ENCODE peak calls at places on chromosome 10, in eight cellular contexts. F is A549, G is HCT116, E is brain microvascular endothelial cell, R is psoas muscle, O is fibroblast of lung, W is heart left ventricle, M is coronary artery. U is an unnamed sample.

GRCh38 chr10:21989453-21990154 is 13.9 kb downstream of the DNAJC1 start:
- DNase-seq in F (peak; percentile 74), G (peak; percentile 52), E (peak; percentile 48), R (peak; percentile 52), O (peak; percentile 63), W (peak; percentile 15), M (no peak), U (peak; percentile 52)

GRCh38 chr10:69145329-69145728 is 21.4 kb downstream of the VPS26A start:
- DNase-seq in F (no peak), G (no peak), E (no peak), R (no peak), O (no peak), W (no peak), M (no peak), U (no peak)

GRCh38 chr10:5746197-5746596 is 61.6 kb downstream of the TASOR2 start:
- DNase-seq in F (no peak), G (no peak), E (no peak), R (no peak), O (no peak), W (no peak), M (no peak), U (no peak)

GRCh38 chr10:114634607-114634974 is 23.5 kb downstream of the ABLIM1 start:
- DNase-seq in F (peak; percentile 63), G (peak; percentile 58), E (peak; percentile 96), R (no peak), O (peak; percentile 96), W (peak; percentile 75), M (peak; percentile 90), U (peak; percentile 90)

GRCh38 chr10:32253300-32253699 is 93.7 kb downstream of the EPC1 start:
- DNase-seq in F (peak; percentile 23), G (peak; percentile 56), E (peak; percentile 19), R (no peak), O (no peak), W (no peak), M (no peak), U (peak; percentile 79)

GRCh38 chr10:44781131-44781530 is 130.0 kb upstream of the TMEM72 start:
- DNase-seq in F (no peak), G (no peak), E (no peak), R (no peak), O (no peak), W (no peak), M (no peak), U (no peak)

GRCh38 chr10:102040305-102040704 is 15.7 kb downstream of the ARMH3 start:
- DNase-seq in F (no peak), G (no peak), E (peak; percentile 12), R (no peak), O (no peak), W (no peak), M (no peak), U (no peak)

GRCh38 chr10:110620108-110620719 is 23.9 kb upstream of the RBM20 start:
- DNase-seq in F (no peak), G (no peak), E (no peak), R (no peak), O (no peak), W (no peak), M (no peak), U (no peak)

GRCh38 chr10:28248092-28248491 is 54.8 kb downstream of the MPP7 start:
- DNase-seq in F (no peak), G (no peak), E (peak; percentile 16), R (no peak), O (peak; percentile 71), W (peak; percentile 10), M (no peak), U (peak; percentile 66)

GRCh38 chr10:48456361-48456804 is 148.5 kb downstream of the ARHGAP22 start:
- DNase-seq in F (no peak), G (no peak), E (no peak), R (peak; percentile 69), O (no peak), W (peak; percentile 60), M (peak; percentile 73), U (no peak)

GRCh38 chr10:110637558-110638053 is 6.5 kb upstream of the RBM20 start:
- DNase-seq in F (peak; percentile 34), G (no peak), E (peak; percentile 43), R (peak; percentile 70), O (no peak), W (no peak), M (no peak), U (no peak)

GRCh38 chr10:10434312-10434711 is 583.4 kb upstream of the CELF2 start:
- DNase-seq in F (no peak), G (no peak), E (no peak), R (no peak), O (no peak), W (no peak), M (no peak), U (no peak)

GRCh38 chr10:10431422-10432066 is 586.1 kb upstream of the CELF2 start:
- DNase-seq in F (no peak), G (no peak), E (no peak), R (no peak), O (no peak), W (no peak), M (no peak), U (no peak)

DNA sequence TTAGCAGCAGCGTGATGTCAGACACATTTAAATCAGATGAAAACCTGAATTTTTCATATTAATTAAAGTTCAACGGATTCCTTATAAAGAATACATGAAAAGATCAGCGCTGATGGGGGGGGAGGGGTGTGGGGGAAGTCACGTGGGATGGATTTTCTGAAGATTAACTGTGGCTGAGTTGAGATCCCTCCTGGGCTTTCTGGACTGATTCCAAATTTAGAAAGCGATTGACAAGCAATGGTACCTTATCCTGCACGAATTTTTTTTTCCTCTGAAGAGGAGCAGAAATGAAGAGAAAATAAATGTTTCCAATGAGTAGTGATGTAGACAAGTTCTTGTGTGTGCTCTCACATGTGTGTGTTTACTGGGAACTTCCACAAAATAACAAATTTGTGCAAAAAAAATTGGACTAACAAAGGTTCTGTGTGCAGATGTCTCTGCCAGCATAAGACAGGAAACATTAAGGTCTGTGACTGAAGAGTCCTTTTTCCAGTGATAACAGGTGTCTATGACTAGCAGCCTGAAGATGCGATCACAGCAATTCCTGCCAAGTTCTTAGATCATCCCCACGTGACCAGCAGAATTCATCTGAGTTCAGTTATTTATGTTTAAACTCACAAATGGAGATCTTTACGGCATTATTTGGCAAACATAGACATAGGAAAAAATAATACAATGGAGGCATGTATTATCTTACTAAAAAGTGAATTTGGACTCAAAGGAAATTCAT is 585.2 kb upstream of the CELF2 start:
- DNase-seq in F (no peak), G (no peak), E (no peak), R (no peak), O (no peak), W (no peak), M (no peak), U (no peak)
- TF ChIP-seq CTCF in F (no peak), G (no peak), E (no peak), R (no peak), O (no peak), W (no peak), M (no peak), U (no peak)

DNA sequence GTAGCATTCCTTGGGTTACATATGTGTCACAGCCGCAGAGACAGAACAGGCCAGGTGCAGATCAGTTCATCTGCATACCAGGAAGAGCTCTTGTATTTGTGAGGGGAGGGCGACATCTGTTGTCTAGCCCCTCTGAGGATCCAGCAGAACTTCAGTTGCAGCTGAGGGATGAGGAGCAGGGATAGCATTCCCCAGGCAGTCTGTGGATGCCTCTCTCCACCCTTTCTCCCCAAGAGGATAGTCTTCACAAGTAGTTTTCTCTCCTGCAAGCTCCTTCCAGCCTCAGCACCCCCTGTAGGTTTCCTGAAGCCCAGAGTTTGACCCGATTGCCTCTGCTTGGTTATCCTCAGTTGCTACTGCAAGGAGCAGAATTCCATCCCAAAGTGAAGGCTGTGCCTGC is 2.6 kb downstream of the SCD start:
- DNase-seq in F (no peak), G (no peak), E (no peak), R (no peak), O (no peak), W (no peak), M (no peak), U (no peak)
- H3K27ac ChIP-seq in F (peak overlapping the region; percentile 99), G (peak overlapping the region; percentile 96), E (no peak overlapping the region), R (no peak overlapping the region), O (no peak overlapping the region), W (no peak overlapping the region), M (no peak overlapping the region), U (peak overlapping the region; percentile 92)

GRCh38 chr10:71429929-71430328 is 33.2 kb downstream of the CDH23 start:
- DNase-seq in F (no peak), G (no peak), E (no peak), R (no peak), O (no peak), W (no peak), M (no peak), U (no peak)
- TF ChIP-seq CTCF in F (no peak), G (no peak), E (peak; percentile 48), R (no peak), O (no peak), W (no peak), M (no peak), U (no peak)

GRCh38 chr10:80537705-80538480 is at the start of gene SH2D4B:
- DNase-seq in F (no peak), G (no peak), E (no peak), R (peak; percentile 14), O (no peak), W (no peak), M (peak; percentile 52), U (no peak)
- H3K27ac ChIP-seq in F (peak within 1 kb of the TSS; percentile 97), G (no peak within 1 kb of the TSS), E (no peak within 1 kb of the TSS), R (no peak within 1 kb of the TSS), O (no peak within 1 kb of the TSS), W (peak within 1 kb of the TSS; percentile 66), M (no peak within 1 kb of the TSS), U (no peak within 1 kb of the TSS)

GRCh38 chr10:98425511-98426352 is 10.8 kb upstream of the PYROXD2 start:
- DNase-seq in F (peak; percentile 64), G (peak; percentile 48), E (peak; percentile 26), R (no peak), O (no peak), W (no peak), M (peak; percentile 65), U (peak; percentile 39)
- TF ChIP-seq CTCF in F (peak; percentile 68), G (peak; percentile 58), E (peak; percentile 88), R (peak; percentile 61), O (peak; percentile 74), W (peak; percentile 65), M (peak; percentile 38), U (peak; percentile 36)

DNA sequence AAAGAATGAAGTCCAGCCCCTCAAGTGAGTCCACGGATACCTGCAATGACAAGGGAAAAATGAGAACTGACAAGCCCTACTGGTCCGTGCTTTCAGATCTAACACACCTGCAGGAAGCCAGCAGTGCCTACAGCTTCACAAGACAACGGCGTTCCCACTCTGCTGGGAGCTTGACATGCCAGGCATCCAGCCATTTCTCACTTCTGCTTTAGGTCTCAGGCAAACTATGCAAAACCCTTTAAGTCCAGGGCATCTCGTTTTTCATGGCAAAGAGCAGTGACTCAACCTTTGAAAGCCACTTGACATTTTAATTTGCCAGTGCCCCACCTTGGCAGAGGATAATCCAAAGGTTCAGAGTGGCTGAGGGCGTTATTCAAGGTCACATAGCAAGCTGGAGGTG is 49.1 kb upstream of the GPAM start:
- DNase-seq in F (no peak), G (no peak), E (no peak), R (no peak), O (no peak), W (no peak), M (no peak), U (no peak)
- H3K27ac ChIP-seq in F (no peak overlapping the region), G (no peak overlapping the region), E (no peak overlapping the region), R (no peak overlapping the region), O (no peak overlapping the region), W (no peak overlapping the region), M (no peak overlapping the region), U (no peak overlapping the region)

GRCh38 chr10:15898046-15898445 is 37.7 kb upstream of the MINDY3 start:
- DNase-seq in F (peak; percentile 13), G (no peak), E (peak; percentile 7), R (no peak), O (peak; percentile 5), W (no peak), M (no peak), U (no peak)
- TF ChIP-seq CTCF in F (no peak), G (no peak), E (peak; percentile 26), R (peak; percentile 4), O (peak; percentile 38), W (no peak), M (no peak), U (no peak)